ENCODE peak calls at places on chromosome X, in seven cellular contexts. R is A549, T is adrenal gland, G is pancreas, E is GM12865, U is foreskin fibroblast, N is brain microvascular endothelial cell. V is an unnamed sample.

GRCh38 chrX:119685225-119686066 is 7.5 kb downstream of the SEPTIN6 start:
- DNase-seq in G (no peak), R (no peak), N (no peak), T (peak), U (no peak), E (peak), V (no peak)

GRCh38 chrX:52262195-52262546 is 77.5 kb downstream of the MAGED4 start:
- DNase-seq in U (no peak), E (no peak), N (no peak), R (no peak), G (no peak), T (no peak), V (no peak)

GRCh38 chrX:52598886-52599285 is 55.8 kb downstream of the SSX7 start:
- DNase-seq in U (no peak), E (no peak), N (no peak), G (no peak), T (no peak), R (no peak), V (no peak)

GRCh38 chrX:17741123-17741511 is 3.8 kb downstream of the SCML1 start:
- DNase-seq in G (no peak), N (no peak), U (no peak), E (no peak), T (peak), R (no peak), V (no peak)

GRCh38 chrX:69290327-69290726 is 125.1 kb upstream of the PJA1 start:
- DNase-seq in E (no peak), T (no peak), G (no peak), R (no peak), N (no peak), U (no peak), V (no peak)

GRCh38 chrX:40539214-40540142 is 41.3 kb upstream of the ATP6AP2 start:
- DNase-seq in E (peak), T (peak), U (peak), R (no peak), N (peak), G (no peak), V (peak)

GRCh38 chrX:154049209-154050112 is 29.8 kb upstream of the IRAK1 start:
- DNase-seq in R (no peak), G (no peak), E (no peak), U (no peak), T (no peak), N (no peak), V (peak)

GRCh38 chrX:47047989-47048388 is 30.3 kb upstream of the RGN start:
- DNase-seq in N (no peak), E (no peak), U (peak), G (no peak), R (no peak), T (peak), V (peak)

GRCh38 chrX:95318882-95319281 is 1365.8 kb upstream of the DIAPH2 start:
- DNase-seq in E (peak), T (no peak), N (no peak), G (no peak), U (no peak), R (no peak), V (no peak)

GRCh38 chrX:53018627-53019026 is 30.0 kb upstream of the GPR173 start:
- DNase-seq in U (no peak), G (no peak), N (no peak), E (no peak), T (no peak), R (no peak), V (peak)

GRCh38 chrX:40947276-40947675 is 138.0 kb upstream of the USP9X start:
- DNase-seq in U (peak), R (no peak), G (no peak), N (peak), E (no peak), T (no peak), V (peak)

GRCh38 chrX:120380699-120381098 is 18.8 kb downstream of the ATP1B4 start:
- DNase-seq in R (peak), E (peak), N (no peak), T (no peak), U (no peak), G (no peak), V (no peak)

GRCh38 chrX:20514358-20514757 is 247.6 kb upstream of the RPS6KA3 start:
- DNase-seq in E (no peak), N (peak), U (peak), R (peak), G (no peak), T (no peak), V (peak)

GRCh38 chrX:14083783-14084182 is 54.1 kb upstream of the GEMIN8 start:
- DNase-seq in R (no peak), U (no peak), N (no peak), E (no peak), G (no peak), T (no peak), V (no peak)

GRCh38 chrX:74670028-74670427 is 55.6 kb upstream of the RLIM start:
- DNase-seq in E (no peak), T (no peak), N (no peak), R (no peak), U (no peak), G (no peak), V (no peak)

GRCh38 chrX:13103111-13103913 is 58.9 kb upstream of the FAM9C start:
- DNase-seq in E (no peak), G (no peak), R (no peak), T (no peak), N (no peak), U (no peak), V (no peak)

GRCh38 chrX:40651620-40652223 is 4.4 kb upstream of the CXorf38 start:
- DNase-seq in R (no peak), E (peak), T (peak), U (no peak), G (peak), N (peak), V (peak)

GRCh38 chrX:50747471-50747900 is 66.5 kb downstream of the SHROOM4 start:
- DNase-seq in T (no peak), N (no peak), R (peak), G (peak), E (peak), U (no peak), V (peak)

DNA sequence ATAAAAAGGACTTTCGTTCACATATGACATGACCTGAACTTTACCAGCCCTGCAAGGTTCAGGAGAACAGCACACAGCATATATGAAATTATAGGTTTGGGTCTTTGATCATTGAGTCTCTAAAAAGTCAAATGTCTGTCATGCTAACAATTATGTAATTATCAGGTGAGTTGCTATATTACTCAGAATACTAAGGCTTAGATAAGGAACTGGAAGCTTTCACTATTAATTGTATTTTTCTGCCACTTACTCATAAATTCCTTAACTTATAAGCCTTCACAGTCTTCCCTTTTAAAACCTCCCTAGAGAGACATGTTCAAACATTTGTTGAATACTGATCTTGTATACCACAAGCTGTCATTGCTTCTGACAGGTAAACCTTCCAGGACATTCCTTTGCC is 292.8 kb upstream of the MAGEB2 start:
- DNase-seq in R (no peak), G (no peak), T (no peak), N (no peak), E (no peak), U (no peak), V (no peak)
- TF ChIP-seq CTCF in R (no peak), G (no peak), T (no peak), N (no peak), E (no peak), U (no peak), V (no peak)

GRCh38 chrX:7074135-7074907 is 73.2 kb upstream of the STS start:
- DNase-seq in G (peak), U (no peak), N (no peak), E (no peak), T (no peak), R (no peak), V (peak)
- TF ChIP-seq CTCF in G (no peak), U (no peak), N (peak), E (no peak), T (no peak), R (no peak), V (peak)

DNA sequence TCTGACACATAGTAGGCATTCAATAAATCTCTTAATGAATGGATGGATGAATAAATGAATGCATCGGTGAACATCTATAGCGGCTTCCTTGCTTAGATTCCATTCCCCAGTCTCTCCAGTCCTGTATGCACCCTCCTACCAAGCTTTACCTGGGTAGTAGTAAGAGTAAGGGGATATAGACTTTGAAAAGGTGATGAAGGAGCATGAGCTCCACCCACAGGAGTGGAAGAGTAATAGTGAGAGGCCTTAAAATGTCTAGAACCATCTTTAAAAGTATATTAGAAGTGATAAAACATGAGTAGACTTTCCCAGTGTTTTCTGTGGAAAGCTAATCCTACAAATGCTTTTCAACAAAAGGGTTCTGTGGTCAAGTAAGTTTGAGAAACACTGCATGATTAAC is 35.5 kb upstream of the GPC3 start:
- DNase-seq in E (no peak), T (no peak), N (no peak), U (no peak), G (no peak), R (no peak), V (no peak)
- TF ChIP-seq CTCF in E (no peak), T (no peak), N (no peak), U (no peak), G (no peak), R (no peak), V (no peak)

DNA sequence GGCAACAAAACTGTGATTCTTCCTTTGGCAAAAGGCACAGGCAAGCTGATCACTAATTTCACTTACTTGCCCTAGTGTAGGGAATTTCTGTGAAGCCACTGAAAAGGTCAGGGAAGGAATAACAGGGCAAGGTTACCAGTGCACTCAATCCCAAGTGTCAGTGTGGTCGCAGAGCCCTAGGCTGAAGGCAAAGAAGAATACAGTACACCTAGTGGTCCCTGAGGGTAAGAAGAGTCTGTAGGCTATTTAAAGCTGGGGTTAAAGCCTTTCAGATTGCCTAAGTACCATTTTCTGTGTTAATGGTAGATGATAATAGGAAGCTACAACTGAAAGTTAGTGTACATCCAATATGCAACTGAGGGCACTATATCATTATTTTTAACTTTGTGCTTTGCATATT is 173.6 kb upstream of the NRK start:
- DNase-seq in G (no peak), R (no peak), U (no peak), E (no peak), N (no peak), T (no peak), V (no peak)
- TF ChIP-seq CTCF in G (no peak), R (no peak), U (no peak), E (no peak), N (no peak), T (no peak), V (no peak)

GRCh38 chrX:65718538-65718937 is 51.1 kb downstream of the MSN start:
- DNase-seq in T (peak), G (no peak), U (no peak), N (no peak), E (no peak), R (no peak), V (no peak)

GRCh38 chrX:65723706-65724105 is 56.3 kb downstream of the MSN start:
- DNase-seq in G (no peak), E (peak), N (peak), R (no peak), T (no peak), U (no peak), V (no peak)

DNA sequence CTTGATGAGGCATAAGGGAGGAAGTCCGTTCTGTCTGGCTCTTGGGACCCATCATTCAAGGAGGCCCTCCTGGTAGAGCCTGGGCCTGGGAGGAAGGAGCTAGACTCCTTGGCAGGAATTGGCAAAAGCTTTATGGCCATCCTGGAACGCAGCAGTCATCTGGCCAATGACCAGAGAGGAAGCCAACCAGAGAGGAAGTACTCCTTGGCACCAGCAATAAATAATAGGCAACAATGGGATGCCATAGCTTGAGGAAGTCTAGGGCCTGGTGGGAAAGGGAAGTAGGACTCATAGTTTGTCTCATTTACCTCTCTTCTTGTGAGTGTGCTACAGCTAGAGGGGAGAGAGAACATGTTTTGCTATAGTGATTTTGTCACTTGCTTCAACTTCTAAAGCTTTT is 53.1 kb downstream of the MSN start:
- DNase-seq in G (no peak), T (peak), E (no peak), N (no peak), U (no peak), R (no peak), V (no peak)
- TF ChIP-seq CTCF in G (no peak), T (no peak), E (no peak), N (no peak), U (no peak), R (no peak), V (no peak)

DNA sequence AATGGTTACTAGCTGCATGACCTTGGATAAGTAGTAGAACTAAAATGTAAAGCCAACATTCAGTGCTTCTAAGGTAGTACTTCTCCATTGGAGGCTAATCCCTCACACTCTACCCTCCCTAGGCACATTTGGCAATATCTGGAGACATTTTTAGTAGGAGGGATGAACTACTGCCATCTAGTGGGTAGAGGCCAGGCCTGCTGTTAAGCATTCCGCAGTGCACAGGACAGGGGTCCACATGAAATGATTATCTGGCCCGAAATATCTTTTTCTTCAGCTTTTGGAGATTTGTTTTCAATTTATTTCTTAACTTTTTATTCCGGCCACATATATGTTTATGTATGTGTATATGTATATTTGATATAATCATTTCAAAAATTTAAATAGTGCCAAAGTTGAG is 36.0 kb upstream of the SPANXC start:
- DNase-seq in E (peak), T (no peak), U (no peak), N (no peak), G (peak), R (no peak), V (peak)
- TF ChIP-seq CTCF in E (peak), T (peak), U (peak), N (peak), G (peak), R (peak), V (peak)

GRCh38 chrX:15471016-15471415 is 22.1 kb downstream of the PIR start:
- DNase-seq in N (peak), T (peak), U (peak), G (peak), R (peak), E (peak), V (peak)
- TF ChIP-seq CTCF in N (peak), T (peak), U (peak), G (peak), R (peak), E (peak), V (peak)

V was measured in fibroblast of the aortic adventitia.